ENCODE peak calls at places on chromosomes 7 and 10, in seven cellular contexts. One of them, this sample, is unnamed.

GRCh38 chr7:140810830-140811556 is 113.7 kb downstream of the BRAF start:
- DNase-seq in NCI-H446: peak; percentile 33
- DNase-seq in AG04450: peak; percentile 36
- DNase-seq in right cardiac atrium: no peak
- DNase-seq in NCI-H748 treated with DMSO at 0.1 percent for 48 hours: peak; percentile 22
- DNase-seq in dermis microvascular lymphatic vessel endothelial cell: peak; percentile 75
- DNase-seq in iPS DF 6.9: peak; percentile 50
- DNase-seq in this sample: no peak

GRCh38 chr7:117810642-117811512 is 62.4 kb downstream of the CTTNBP2 start:
- DNase-seq in NCI-H446: no peak
- DNase-seq in AG04450: no peak
- DNase-seq in right cardiac atrium: no peak
- DNase-seq in NCI-H748 treated with DMSO at 0.1 percent for 48 hours: no peak
- DNase-seq in dermis microvascular lymphatic vessel endothelial cell: no peak
- DNase-seq in iPS DF 6.9: peak; percentile 80
- DNase-seq in this sample: no peak

GRCh38 chr10:78630944-78631838 is 437.6 kb upstream of the ZMIZ1 start:
- DNase-seq in NCI-H446: peak; percentile 2
- DNase-seq in AG04450: no peak
- DNase-seq in right cardiac atrium: peak; percentile 60
- DNase-seq in NCI-H748 treated with DMSO at 0.1 percent for 48 hours: no peak
- DNase-seq in dermis microvascular lymphatic vessel endothelial cell: no peak
- DNase-seq in iPS DF 6.9: no peak
- DNase-seq in this sample: no peak

GRCh38 chr10:49499305-49499851 is 39.5 kb downstream of the ERCC6 start:
- DNase-seq in NCI-H446: no peak
- DNase-seq in AG04450: no peak
- DNase-seq in right cardiac atrium: no peak
- DNase-seq in NCI-H748 treated with DMSO at 0.1 percent for 48 hours: no peak
- DNase-seq in dermis microvascular lymphatic vessel endothelial cell: no peak
- DNase-seq in iPS DF 6.9: no peak
- DNase-seq in this sample: no peak

GRCh38 chr10:77504870-77505257 is 132.7 kb downstream of the KCNMA1 start:
- DNase-seq in NCI-H446: no peak
- DNase-seq in AG04450: no peak
- DNase-seq in right cardiac atrium: no peak
- DNase-seq in NCI-H748 treated with DMSO at 0.1 percent for 48 hours: peak; percentile 3
- DNase-seq in dermis microvascular lymphatic vessel endothelial cell: no peak
- DNase-seq in iPS DF 6.9: no peak
- DNase-seq in this sample: no peak

GRCh38 chr10:119375574-119376265 is 166.8 kb downstream of the RGS10 start:
- DNase-seq in NCI-H446: no peak
- DNase-seq in AG04450: peak; percentile 48
- DNase-seq in right cardiac atrium: peak; percentile 69
- DNase-seq in NCI-H748 treated with DMSO at 0.1 percent for 48 hours: no peak
- DNase-seq in dermis microvascular lymphatic vessel endothelial cell: no peak
- DNase-seq in iPS DF 6.9: no peak
- DNase-seq in this sample: no peak

GRCh38 chr10:71964669-71965515 is 697 bp downstream of the CHST3 start:
- DNase-seq in NCI-H446: no peak
- DNase-seq in AG04450: no peak
- DNase-seq in right cardiac atrium: peak; percentile 90
- DNase-seq in NCI-H748 treated with DMSO at 0.1 percent for 48 hours: peak; percentile 3
- DNase-seq in dermis microvascular lymphatic vessel endothelial cell: peak; percentile 80
- DNase-seq in iPS DF 6.9: no peak
- DNase-seq in this sample: no peak

GRCh38 chr7:47580811-47581331 is 1.0 kb downstream of the TNS3 start:
- DNase-seq in NCI-H446: no peak
- DNase-seq in AG04450: no peak
- DNase-seq in right cardiac atrium: peak; percentile 66
- DNase-seq in NCI-H748 treated with DMSO at 0.1 percent for 48 hours: no peak
- DNase-seq in dermis microvascular lymphatic vessel endothelial cell: no peak
- DNase-seq in iPS DF 6.9: no peak
- DNase-seq in this sample: no peak

GRCh38 chr10:77247076-77247561 is 390.5 kb downstream of the KCNMA1 start:
- DNase-seq in NCI-H446: no peak
- DNase-seq in AG04450: no peak
- DNase-seq in right cardiac atrium: peak; percentile 57
- DNase-seq in NCI-H748 treated with DMSO at 0.1 percent for 48 hours: no peak
- DNase-seq in dermis microvascular lymphatic vessel endothelial cell: no peak
- DNase-seq in iPS DF 6.9: no peak
- DNase-seq in this sample: no peak

GRCh38 chr7:100685049-100685605 is 8.9 kb downstream of the GIGYF1 start:
- DNase-seq in NCI-H446: no peak
- DNase-seq in AG04450: no peak
- DNase-seq in right cardiac atrium: no peak
- DNase-seq in NCI-H748 treated with DMSO at 0.1 percent for 48 hours: no peak
- DNase-seq in dermis microvascular lymphatic vessel endothelial cell: no peak
- DNase-seq in iPS DF 6.9: no peak
- DNase-seq in this sample: no peak

GRCh38 chr10:106980711-106981460 is 183.6 kb downstream of the SORCS1 start:
- DNase-seq in NCI-H446: no peak
- DNase-seq in AG04450: no peak
- DNase-seq in right cardiac atrium: no peak
- DNase-seq in NCI-H748 treated with DMSO at 0.1 percent for 48 hours: no peak
- DNase-seq in dermis microvascular lymphatic vessel endothelial cell: no peak
- DNase-seq in iPS DF 6.9: no peak
- DNase-seq in this sample: no peak

GRCh38 chr7:46155367-46155766 is 234.3 kb upstream of the IGFBP3 start:
- DNase-seq in NCI-H446: no peak
- DNase-seq in AG04450: no peak
- DNase-seq in right cardiac atrium: no peak
- DNase-seq in NCI-H748 treated with DMSO at 0.1 percent for 48 hours: no peak
- DNase-seq in dermis microvascular lymphatic vessel endothelial cell: no peak
- DNase-seq in iPS DF 6.9: no peak
- DNase-seq in this sample: no peak

This sample was measured in H1.